ENCODE peak calls at places on chromosomes 1 and 21, in four cellular contexts. Q, U, N and F are unnamed samples.

GRCh38 chr1:19435181-19435580 is 50.2 kb downstream of the CAPZB start:
- DNase-seq in Q (no peak), U (no peak), N (peak; percentile 96), F (no peak)

GRCh38 chr1:63547621-63548294 is 24.4 kb downstream of the EFCAB7 start:
- DNase-seq in Q (no peak), U (no peak), N (peak; percentile 99), F (no peak)

GRCh38 chr1:183069562-183070216 is 46.5 kb downstream of the LAMC1 start:
- DNase-seq in Q (no peak), U (no peak), N (no peak), F (no peak)

GRCh38 chr1:89659322-89660061 is 26.6 kb downstream of the LRRC8C start:
- DNase-seq in Q (no peak), U (no peak), N (no peak), F (no peak)

GRCh38 chr1:246569248-246570238 is 3.3 kb downstream of the CNST start:
- DNase-seq in Q (no peak), U (no peak), N (no peak), F (no peak)

GRCh38 chr1:213989740-213990472 is 2.1 kb downstream of the PROX1 start:
- DNase-seq in Q (no peak), U (no peak), N (no peak), F (no peak)

GRCh38 chr21:15625363-15625762 is 104.4 kb upstream of the USP25 start:
- DNase-seq in Q (no peak), U (no peak), N (no peak), F (no peak)

GRCh38 chr1:29569971-29570634 is 333.8 kb downstream of the PTPRU start:
- DNase-seq in Q (no peak), U (no peak), N (peak; percentile 37), F (peak; percentile 90)

GRCh38 chr1:27952147-27952546 is 7.6 kb upstream of the XKR8 start:
- DNase-seq in Q (no peak), U (no peak), N (no peak), F (no peak)

GRCh38 chr1:21673277-21673780 is 4.2 kb upstream of the RAP1GAP start:
- DNase-seq in Q (peak; percentile 56), U (no peak), N (peak; percentile 91), F (peak; percentile 61)

GRCh38 chr1:51622455-51622913 is 5.6 kb downstream of the OSBPL9 start:
- DNase-seq in Q (no peak), U (no peak), N (peak; percentile 80), F (peak; percentile 60)

GRCh38 chr1:175865041-175865766 is 121.8 kb upstream of the TNR start:
- DNase-seq in Q (no peak), U (peak; percentile 40), N (no peak), F (no peak)

GRCh38 chr1:179709841-179710329 is 33.2 kb upstream of the FAM163A start:
- DNase-seq in Q (no peak), U (no peak), N (peak; percentile 60), F (peak; percentile 42)

GRCh38 chr1:219669556-219669955 is 56.7 kb upstream of the ZC3H11B start:
- DNase-seq in Q (no peak), U (no peak), N (peak; percentile 62), F (no peak)

GRCh38 chr21:42102516-42102915 is 31.4 kb downstream of the UMODL1 start:
- DNase-seq in Q (no peak), U (no peak), N (no peak), F (no peak)

GRCh38 chr1:27527857-27528700 is 38.1 kb upstream of the WASF2 start:
- DNase-seq in Q (peak; percentile 83), U (peak; percentile 84), N (no peak), F (no peak)

GRCh38 chr21:16563795-16564194 is 834.0 kb downstream of the USP25 start:
- DNase-seq in Q (no peak), U (peak; percentile 72), N (peak; percentile 35), F (peak; percentile 33)

GRCh38 chr1:114219247-114219872 is 65.7 kb upstream of the SYT6 start:
- DNase-seq in Q (no peak), U (peak; percentile 53), N (peak; percentile 35), F (peak; percentile 8)
- TF ChIP-seq CTCF in Q (no peak), U (peak; percentile 47), N (peak; percentile 38), F (peak; percentile 29)

GRCh38 chr1:85577421-85578320 is 2.9 kb upstream of the CCN1 start:
- DNase-seq in Q (peak; percentile 41), U (peak; percentile 51), N (no peak), F (no peak)

GRCh38 chr1:85580046-85580411 is 532 bp upstream of the CCN1 start:
- DNase-seq in Q (peak; percentile 50), U (no peak), N (peak; percentile 81), F (peak; percentile 79)

GRCh38 chr1:85576642-85577420 is 3.7 kb upstream of the CCN1 start:
- DNase-seq in Q (peak; percentile 88), U (peak; percentile 93), N (peak; percentile 85), F (peak; percentile 94)

GRCh38 chr1:85579619-85580018 is 942 bp upstream of the CCN1 start:
- DNase-seq in Q (peak; percentile 37), U (peak; percentile 60), N (peak; percentile 82), F (peak; percentile 75)

DNA sequence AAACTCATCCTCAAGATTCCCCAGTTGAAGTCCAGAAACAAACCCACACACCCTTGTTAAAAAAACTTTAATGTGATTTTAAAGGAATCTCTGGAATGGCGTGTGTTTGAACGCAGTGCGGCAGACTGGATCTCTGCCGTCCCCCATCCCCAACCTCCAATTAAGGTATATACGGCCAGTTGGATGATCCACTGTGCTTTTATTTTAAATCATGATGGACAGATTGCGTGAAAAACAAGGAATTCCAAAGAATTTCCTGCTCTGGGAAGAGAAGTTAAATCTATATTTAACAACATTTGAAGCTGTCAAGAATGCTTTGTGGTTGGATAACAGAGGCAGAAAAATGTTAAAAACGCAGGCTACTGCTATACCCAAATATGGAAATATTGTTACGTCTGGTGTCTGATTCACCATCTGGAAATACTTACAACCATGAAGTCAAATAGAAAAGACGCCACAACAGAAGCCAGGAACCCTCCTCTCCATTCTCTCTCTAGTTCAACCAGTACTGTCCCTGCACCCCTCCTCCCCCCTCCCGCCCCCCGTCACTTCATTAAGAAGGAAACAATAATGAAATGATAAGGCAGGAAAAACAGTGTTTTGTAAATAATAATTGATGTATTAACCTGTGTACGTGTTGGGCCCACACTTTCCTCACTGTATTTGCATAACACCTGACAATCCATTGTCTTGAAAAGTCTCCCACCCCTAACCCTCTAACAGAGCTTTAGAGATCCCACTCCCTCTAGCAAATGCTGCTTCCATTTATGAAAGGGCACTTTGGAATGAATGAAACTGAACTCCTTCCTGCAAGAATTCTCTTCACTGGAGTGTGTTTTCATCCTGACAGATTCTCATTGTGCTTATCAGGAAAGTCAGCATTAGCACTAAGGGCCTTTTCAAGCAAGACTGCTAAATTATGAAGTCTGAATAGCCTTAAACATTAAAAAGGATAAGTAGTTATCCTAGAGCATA is 2.0 kb upstream of the CCN1 start:
- DNase-seq in Q (no peak), U (peak; percentile 36), N (peak; percentile 98), F (peak; percentile 97)
- H3K4me3 ChIP-seq in Q (peak overlapping the region; percentile 49), U (peak overlapping the region; percentile 70), N (peak overlapping the region; percentile 92), F (peak overlapping the region; percentile 63)

GRCh38 chr1:5585256-5585655 is 407.0 kb downstream of the NPHP4 start:
- DNase-seq in Q (no peak), U (no peak), N (no peak), F (no peak)
- TF ChIP-seq CTCF in Q (no peak), U (no peak), N (no peak), F (no peak)

GRCh38 chr1:1306070-1306660 is 1.6 kb downstream of the ACAP3 start:
- DNase-seq in Q (no peak), U (no peak), N (peak; percentile 24), F (no peak)
- H3K4me3 ChIP-seq in Q (peak overlapping the region; percentile 46), U (peak overlapping the region; percentile 71), N (peak overlapping the region; percentile 74), F (peak overlapping the region; percentile 69)

GRCh38 chr1:154614887-154615286 is 6.9 kb upstream of the ADAR start:
- DNase-seq in Q (no peak), U (peak; percentile 36), N (peak; percentile 39), F (no peak)
- TF ChIP-seq CTCF in Q (no peak), U (peak; percentile 30), N (peak; percentile 24), F (peak; percentile 7)

DNA sequence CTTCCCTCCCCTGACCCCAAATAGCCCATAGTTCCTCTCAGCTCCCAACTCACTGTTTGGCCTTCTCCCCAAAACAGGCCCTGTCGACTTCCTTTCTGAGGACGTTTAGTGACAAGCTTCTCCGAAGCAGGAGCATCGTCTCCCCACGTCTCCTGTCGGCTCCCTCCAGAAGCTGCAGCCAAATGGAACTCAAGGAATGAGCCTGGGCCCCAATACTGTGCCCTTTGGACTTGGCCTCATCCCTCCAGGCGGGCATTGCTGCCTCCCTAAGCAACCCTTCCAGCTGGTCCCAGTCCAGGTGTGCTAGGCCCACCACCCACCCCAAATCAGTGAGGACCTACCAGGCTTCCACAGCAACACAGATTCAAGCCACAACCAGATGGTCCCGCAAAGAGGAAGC is 33.0 kb downstream of the ACOT7 start:
- DNase-seq in Q (no peak), U (no peak), N (no peak), F (no peak)
- H3K4me3 ChIP-seq in Q (no peak overlapping the region), U (no peak overlapping the region), N (no peak overlapping the region), F (no peak overlapping the region)

GRCh38 chr21:43619856-43620255 is 39.4 kb downstream of the HSF2BP start:
- DNase-seq in Q (no peak), U (peak; percentile 13), N (no peak), F (no peak)
- TF ChIP-seq CTCF in Q (no peak), U (peak; percentile 40), N (peak; percentile 4), F (no peak)

GRCh38 chr1:223665592-223666312 is at the start of gene CAPN8:
- DNase-seq in Q (no peak), U (no peak), N (peak; percentile 10), F (no peak)
- H3K4me3 ChIP-seq in Q (no peak within 1 kb of the TSS), U (no peak within 1 kb of the TSS), N (no peak within 1 kb of the TSS), F (no peak within 1 kb of the TSS)

GRCh38 chr1:32374193-32374592 is 11.9 kb downstream of the TSSK3 start:
- DNase-seq in Q (no peak), U (no peak), N (no peak), F (no peak)

GRCh38 chr1:32377541-32378220 is 15.3 kb downstream of the TSSK3 start:
- DNase-seq in Q (no peak), U (no peak), N (no peak), F (no peak)

GRCh38 chr1:32376199-32376598 is 13.9 kb downstream of the TSSK3 start:
- DNase-seq in Q (no peak), U (no peak), N (no peak), F (no peak)

GRCh38 chr1:32367912-32368635 is 5.7 kb downstream of the TSSK3 start:
- DNase-seq in Q (no peak), U (no peak), N (no peak), F (no peak)

GRCh38 chr1:32372149-32372756 is 9.9 kb downstream of the TSSK3 start:
- DNase-seq in Q (no peak), U (no peak), N (no peak), F (no peak)
- TF ChIP-seq CTCF in Q (no peak), U (no peak), N (no peak), F (no peak)